ENCODE peak calls at places on chromosome 4, in four cellular contexts. One of them, this sample, is unnamed.

GRCh38 chr4:75621715-75622114 is 8.6 kb downstream of the CDKL2 start:
- DNase-seq in H1: no peak
- DNase-seq in HepG2: no peak
- DNase-seq in K562: no peak
- DNase-seq in this sample: no peak

GRCh38 chr4:107755841-107756356 is 35.9 kb upstream of the PAPSS1 start:
- DNase-seq in HepG2: peak; percentile 37
- DNase-seq in H1: no peak
- DNase-seq in K562: no peak
- DNase-seq in this sample: no peak

GRCh38 chr4:128859887-128860774 is 50.6 kb downstream of the JADE1 start:
- DNase-seq in HepG2: no peak
- DNase-seq in H1: no peak
- DNase-seq in K562: no peak
- DNase-seq in this sample: no peak

GRCh38 chr4:177016541-177017141 is 223.9 kb upstream of the VEGFC start:
- DNase-seq in HepG2: no peak
- DNase-seq in K562: no peak
- DNase-seq in H1: no peak
- DNase-seq in this sample: no peak

GRCh38 chr4:10079256-10079655 is 37.3 kb downstream of the WDR1 start:
- DNase-seq in H1: no peak
- DNase-seq in HepG2: no peak
- DNase-seq in K562: peak; percentile 6
- DNase-seq in this sample: no peak

GRCh38 chr4:152328595-152328994 is 207.3 kb downstream of the FBXW7 start:
- DNase-seq in H1: no peak
- DNase-seq in HepG2: no peak
- DNase-seq in K562: no peak
- DNase-seq in this sample: no peak

GRCh38 chr4:121270384-121270783 is 106.3 kb upstream of the TNIP3 start:
- DNase-seq in HepG2: no peak
- DNase-seq in K562: no peak
- DNase-seq in H1: no peak
- DNase-seq in this sample: no peak

GRCh38 chr4:24561438-24562139 is 22.8 kb downstream of the DHX15 start:
- DNase-seq in HepG2: no peak
- DNase-seq in K562: no peak
- DNase-seq in H1: no peak
- DNase-seq in this sample: no peak

GRCh38 chr4:183637461-183637860 is 21.5 kb downstream of the RWDD4 start:
- DNase-seq in K562: no peak
- DNase-seq in H1: no peak
- DNase-seq in HepG2: no peak
- DNase-seq in this sample: no peak

GRCh38 chr4:176270669-176271068 is 1.6 kb upstream of the ASB5 start:
- DNase-seq in K562: no peak
- DNase-seq in H1: no peak
- DNase-seq in HepG2: peak; percentile 20
- DNase-seq in this sample: no peak

GRCh38 chr4:111512081-111512774 is 633.0 kb upstream of the FAM241A start:
- DNase-seq in HepG2: no peak
- DNase-seq in H1: no peak
- DNase-seq in K562: no peak
- DNase-seq in this sample: no peak

GRCh38 chr4:137659431-137659830 is 127.1 kb upstream of the PCDH18 start:
- DNase-seq in H1: no peak
- DNase-seq in HepG2: no peak
- DNase-seq in K562: no peak
- DNase-seq in this sample: no peak

GRCh38 chr4:14348506-14348905 is 653.8 kb upstream of the CPEB2 start:
- DNase-seq in H1: no peak
- DNase-seq in K562: no peak
- DNase-seq in HepG2: no peak
- DNase-seq in this sample: no peak

GRCh38 chr4:743463-744211 is 38.0 kb downstream of the PCGF3 start:
- DNase-seq in HepG2: no peak
- DNase-seq in K562: no peak
- DNase-seq in H1: no peak
- DNase-seq in this sample: no peak

GRCh38 chr4:136457004-136457403 is 1075.3 kb downstream of the PCDH18 start:
- DNase-seq in K562: no peak
- DNase-seq in HepG2: no peak
- DNase-seq in H1: no peak
- DNase-seq in this sample: no peak

GRCh38 chr4:110622841-110623709 is at the start of gene PITX2:
- DNase-seq in H1: peak; percentile 99
- DNase-seq in HepG2: no peak
- DNase-seq in K562: peak; percentile 46
- DNase-seq in this sample: no peak

GRCh38 chr4:94160774-94161173 is 46.9 kb upstream of the SMARCAD1 start:
- DNase-seq in H1: no peak
- DNase-seq in K562: no peak
- DNase-seq in HepG2: no peak
- DNase-seq in this sample: no peak

GRCh38 chr4:185740471-185740873 is 71.5 kb downstream of the SORBS2 start:
- DNase-seq in K562: no peak
- DNase-seq in HepG2: no peak
- DNase-seq in H1: no peak
- DNase-seq in this sample: no peak

GRCh38 chr4:128440923-128441322 is 153.3 kb upstream of the PGRMC2 start:
- DNase-seq in HepG2: no peak
- DNase-seq in K562: no peak
- DNase-seq in H1: no peak
- DNase-seq in this sample: no peak

GRCh38 chr4:177047070-177047850 is 254.5 kb upstream of the VEGFC start:
- DNase-seq in HepG2: peak; percentile 50
- DNase-seq in H1: peak; percentile 72
- DNase-seq in K562: peak; percentile 41
- DNase-seq in this sample: no peak

GRCh38 chr4:57148831-57149230 is 38.6 kb upstream of the IGFBP7 start:
- DNase-seq in H1: no peak
- DNase-seq in K562: no peak
- DNase-seq in HepG2: no peak
- DNase-seq in this sample: no peak

GRCh38 chr4:109472343-109472761 is 38.7 kb downstream of the SEC24B start:
- DNase-seq in H1: no peak
- DNase-seq in K562: peak; percentile 20
- DNase-seq in HepG2: no peak
- DNase-seq in this sample: no peak

GRCh38 chr4:120918788-120919187 is 3.7 kb downstream of the PRDM5 start:
- DNase-seq in H1: no peak
- DNase-seq in HepG2: no peak
- DNase-seq in K562: no peak
- DNase-seq in this sample: no peak

GRCh38 chr4:40990899-40991265 is 223.5 kb downstream of the APBB2 start:
- DNase-seq in HepG2: no peak
- DNase-seq in H1: no peak
- DNase-seq in K562: no peak
- DNase-seq in this sample: peak; percentile 58

GRCh38 chr4:137601924-137602323 is 69.6 kb upstream of the PCDH18 start:
- DNase-seq in HepG2: no peak
- DNase-seq in K562: no peak
- DNase-seq in H1: no peak
- DNase-seq in this sample: no peak

GRCh38 chr4:94410678-94411206 is 41.0 kb upstream of the PDLIM5 start:
- DNase-seq in H1: no peak
- DNase-seq in K562: no peak
- DNase-seq in HepG2: peak; percentile 76
- DNase-seq in this sample: no peak

GRCh38 chr4:54063224-54063623 is 1.2 kb downstream of the CHIC2 start:
- DNase-seq in K562: no peak
- DNase-seq in H1: no peak
- DNase-seq in HepG2: peak; percentile 52
- DNase-seq in this sample: no peak

GRCh38 chr4:141223418-141223817 is 2.7 kb downstream of the ZNF330 start:
- DNase-seq in HepG2: no peak
- DNase-seq in K562: no peak
- DNase-seq in H1: no peak
- DNase-seq in this sample: no peak

GRCh38 chr4:168978001-168978700 is 31.9 kb downstream of the CBR4 start:
- DNase-seq in K562: peak; percentile 12
- DNase-seq in H1: no peak
- DNase-seq in HepG2: peak; percentile 38
- DNase-seq in this sample: no peak

GRCh38 chr4:637536-637935 is 12.2 kb downstream of the PDE6B start:
- DNase-seq in HepG2: no peak
- DNase-seq in K562: no peak
- DNase-seq in H1: no peak
- DNase-seq in this sample: no peak

GRCh38 chr4:95219109-95219508 is 329.7 kb downstream of the UNC5C start:
- DNase-seq in HepG2: no peak
- DNase-seq in H1: no peak
- DNase-seq in K562: no peak
- DNase-seq in this sample: no peak

GRCh38 chr4:96603635-96604034 is 763.7 kb downstream of the PDHA2 start:
- DNase-seq in H1: no peak
- DNase-seq in K562: no peak
- DNase-seq in HepG2: no peak
- DNase-seq in this sample: no peak

GRCh38 chr4:187416236-187416635 is 579.3 kb upstream of the ZFP42 start:
- DNase-seq in H1: no peak
- DNase-seq in HepG2: no peak
- DNase-seq in K562: no peak
- DNase-seq in this sample: no peak

GRCh38 chr4:164056426-164057142 is 562.1 kb downstream of the TMA16 start:
- DNase-seq in H1: no peak
- DNase-seq in HepG2: no peak
- DNase-seq in K562: no peak
- DNase-seq in this sample: no peak
- TF ChIP-seq BRCA1 in H1: no peak
- TF ChIP-seq BRCA1 in HepG2: no peak
- TF ChIP-seq BRCA1 in K562: no peak
- TF ChIP-seq BRCA1 in this sample: no peak

DNA sequence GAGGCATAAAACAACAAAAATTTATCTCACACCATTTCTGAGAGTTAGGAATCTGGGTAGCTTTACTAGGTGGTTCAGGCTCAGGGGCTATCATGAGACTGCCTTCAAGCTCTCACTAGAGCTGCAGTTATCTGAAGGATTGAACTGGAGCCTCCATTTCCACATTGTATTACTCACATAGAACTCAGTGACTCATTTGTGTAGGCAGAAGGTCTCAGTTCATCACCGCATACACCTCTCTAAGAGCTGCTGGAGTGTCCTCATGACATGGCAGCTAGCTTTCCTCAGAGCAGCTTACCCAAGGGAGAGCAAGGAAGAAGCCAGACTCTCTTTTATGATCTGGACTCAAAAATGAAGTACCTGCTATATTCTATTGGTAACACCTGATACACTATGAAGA is 389.2 kb downstream of the IQCM start:
- DNase-seq in K562: no peak
- DNase-seq in H1: no peak
- DNase-seq in HepG2: no peak
- DNase-seq in this sample: no peak
- TF ChIP-seq BRCA1 in K562: no peak
- TF ChIP-seq BRCA1 in H1: no peak
- TF ChIP-seq BRCA1 in HepG2: no peak
- TF ChIP-seq BRCA1 in this sample: no peak

GRCh38 chr4:26252349-26252748 is 68.5 kb upstream of the RBPJ start:
- DNase-seq in K562: no peak
- DNase-seq in HepG2: peak; percentile 78
- DNase-seq in H1: no peak
- DNase-seq in this sample: peak; percentile 27

GRCh38 chr4:26248647-26249046 is 72.2 kb upstream of the RBPJ start:
- DNase-seq in HepG2: no peak
- DNase-seq in H1: no peak
- DNase-seq in K562: no peak
- DNase-seq in this sample: no peak
- TF ChIP-seq BRCA1 in HepG2: no peak
- TF ChIP-seq BRCA1 in H1: no peak
- TF ChIP-seq BRCA1 in K562: no peak
- TF ChIP-seq BRCA1 in this sample: no peak

DNA sequence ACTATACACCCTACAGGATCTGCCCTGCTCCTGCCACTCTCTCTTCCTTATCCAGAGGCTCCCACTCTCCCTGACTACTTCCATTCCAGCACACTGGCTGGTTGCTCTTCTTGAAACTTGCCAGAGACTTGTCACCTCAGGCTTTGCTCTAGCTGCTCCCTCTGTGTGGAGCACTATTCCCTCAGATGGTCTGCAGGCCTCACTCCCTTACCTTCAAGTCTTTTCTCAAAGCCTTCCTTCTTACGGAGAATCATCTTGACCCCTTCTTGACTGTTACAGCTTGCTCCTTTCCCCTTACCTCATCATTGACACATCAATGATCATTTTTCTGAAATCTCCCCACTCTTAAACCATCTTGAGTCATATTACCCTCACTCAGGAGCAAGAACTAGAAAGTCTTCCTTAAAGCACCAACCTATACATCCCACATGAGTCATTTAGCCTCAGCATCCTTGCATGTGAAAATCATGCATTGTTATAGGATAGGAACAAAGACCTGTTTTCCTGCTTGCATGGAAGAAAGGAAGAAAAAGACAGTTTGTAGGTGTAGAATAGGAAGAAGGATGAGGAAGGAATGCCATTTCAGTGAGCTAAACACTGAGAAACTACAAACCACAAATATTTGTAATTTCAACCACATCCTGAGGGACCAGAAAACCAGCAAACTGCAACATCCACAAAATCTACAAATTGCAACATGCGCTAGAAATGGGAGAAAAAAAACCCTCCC is 55.7 kb downstream of the ANTXR2 start:
- DNase-seq in K562: no peak
- DNase-seq in HepG2: no peak
- DNase-seq in H1: no peak
- DNase-seq in this sample: no peak
- TF ChIP-seq BRCA1 in K562: no peak
- TF ChIP-seq BRCA1 in HepG2: no peak
- TF ChIP-seq BRCA1 in H1: no peak
- TF ChIP-seq BRCA1 in this sample: no peak

GRCh38 chr4:26746742-26747351 is 113.8 kb upstream of the STIM2 start:
- DNase-seq in K562: no peak
- DNase-seq in H1: no peak
- DNase-seq in HepG2: no peak
- DNase-seq in this sample: peak; percentile 55
- TF ChIP-seq BRCA1 in K562: no peak
- TF ChIP-seq BRCA1 in H1: no peak
- TF ChIP-seq BRCA1 in HepG2: no peak
- TF ChIP-seq BRCA1 in this sample: no peak

DNA sequence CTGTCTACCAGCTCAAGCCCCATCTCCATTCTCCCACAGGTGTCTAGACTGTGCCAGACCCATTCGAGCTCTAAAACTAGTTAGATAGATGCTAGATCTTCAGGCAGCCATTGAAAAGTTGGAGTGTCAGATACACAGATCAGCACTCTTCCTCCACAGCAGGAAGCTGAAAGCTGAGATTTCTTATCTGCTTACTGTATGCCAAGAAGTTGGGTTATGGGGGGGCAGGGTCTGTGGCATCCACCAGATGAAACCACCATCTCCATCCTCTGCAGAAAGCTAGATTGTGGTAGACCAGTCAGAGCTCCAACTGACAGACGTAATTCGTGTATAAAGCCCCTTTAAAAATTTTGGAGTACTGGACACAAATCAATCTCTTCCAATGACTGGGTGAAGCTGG is 54.8 kb downstream of the ADAM29 start:
- DNase-seq in H1: no peak
- DNase-seq in HepG2: no peak
- DNase-seq in K562: no peak
- DNase-seq in this sample: no peak
- TF ChIP-seq BRCA1 in H1: no peak
- TF ChIP-seq BRCA1 in HepG2: no peak
- TF ChIP-seq BRCA1 in K562: no peak
- TF ChIP-seq BRCA1 in this sample: no peak

GRCh38 chr4:32140636-32141035 is 1420.5 kb downstream of the PCDH7 start:
- DNase-seq in H1: no peak
- DNase-seq in HepG2: no peak
- DNase-seq in K562: no peak
- DNase-seq in this sample: no peak
- TF ChIP-seq BRCA1 in H1: no peak
- TF ChIP-seq BRCA1 in HepG2: no peak
- TF ChIP-seq BRCA1 in K562: no peak
- TF ChIP-seq BRCA1 in this sample: no peak